ENCODE peak calls at places on chromosome 18, in six cellular contexts. One of them, this sample, is unnamed. For H3K4me1, the result is how much of the 10 kb centered on the place peaks cover.

GRCh38 chr18:3281456-3282400 is 19.8 kb downstream of the MYL12B start:
- DNase-seq in A673: peak
- DNase-seq in fibroblast of lung: peak
- DNase-seq in heart right ventricle: peak
- DNase-seq in spleen: no peak
- DNase-seq in breast epithelium: no peak
- DNase-seq in this sample: no peak

GRCh38 chr18:42706618-42707017 is 408.9 kb downstream of the RIT2 start:
- DNase-seq in heart right ventricle: no peak
- DNase-seq in spleen: peak
- DNase-seq in breast epithelium: peak
- DNase-seq in fibroblast of lung: no peak
- DNase-seq in A673: peak
- DNase-seq in this sample: no peak

GRCh38 chr18:54590945-54591344 is at the start of gene DYNAP:
- DNase-seq in spleen: no peak
- DNase-seq in fibroblast of lung: no peak
- DNase-seq in A673: no peak
- DNase-seq in breast epithelium: no peak
- DNase-seq in heart right ventricle: no peak
- DNase-seq in this sample: no peak

GRCh38 chr18:49678440-49678839 is 116.6 kb downstream of the LIPG start:
- DNase-seq in heart right ventricle: no peak
- DNase-seq in spleen: no peak
- DNase-seq in fibroblast of lung: no peak
- DNase-seq in A673: no peak
- DNase-seq in breast epithelium: peak
- DNase-seq in this sample: no peak

GRCh38 chr18:4318311-4318710 is 136.8 kb downstream of the DLGAP1 start:
- DNase-seq in spleen: no peak
- DNase-seq in A673: no peak
- DNase-seq in heart right ventricle: no peak
- DNase-seq in breast epithelium: no peak
- DNase-seq in fibroblast of lung: no peak
- DNase-seq in this sample: no peak

GRCh38 chr18:7927119-7927518 is 360.0 kb downstream of the PTPRM start:
- DNase-seq in breast epithelium: no peak
- DNase-seq in spleen: no peak
- DNase-seq in A673: no peak
- DNase-seq in heart right ventricle: no peak
- DNase-seq in fibroblast of lung: no peak
- DNase-seq in this sample: no peak

GRCh38 chr18:56200381-56200831 is 438.0 kb downstream of the TXNL1 start:
- DNase-seq in spleen: no peak
- DNase-seq in breast epithelium: no peak
- DNase-seq in A673: no peak
- DNase-seq in fibroblast of lung: peak
- DNase-seq in heart right ventricle: no peak
- DNase-seq in this sample: no peak

GRCh38 chr18:79533146-79533545 is 137.4 kb downstream of the NFATC1 start:
- DNase-seq in breast epithelium: no peak
- DNase-seq in A673: no peak
- DNase-seq in fibroblast of lung: no peak
- DNase-seq in spleen: no peak
- DNase-seq in heart right ventricle: no peak
- DNase-seq in this sample: peak

GRCh38 chr18:54222922-54223567 is 1.4 kb downstream of the MBD2 start:
- DNase-seq in breast epithelium: no peak
- DNase-seq in spleen: no peak
- DNase-seq in fibroblast of lung: no peak
- DNase-seq in heart right ventricle: no peak
- DNase-seq in A673: no peak
- DNase-seq in this sample: no peak

GRCh38 chr18:2917255-2918047 is 70.6 kb downstream of the EMILIN2 start:
- DNase-seq in fibroblast of lung: no peak
- DNase-seq in breast epithelium: no peak
- DNase-seq in spleen: no peak
- DNase-seq in heart right ventricle: no peak
- DNase-seq in A673: no peak
- DNase-seq in this sample: no peak

GRCh38 chr18:42417189-42417588 is 462.2 kb downstream of the PIK3C3 start:
- DNase-seq in heart right ventricle: no peak
- DNase-seq in breast epithelium: no peak
- DNase-seq in fibroblast of lung: no peak
- DNase-seq in A673: no peak
- DNase-seq in spleen: peak
- DNase-seq in this sample: no peak

GRCh38 chr18:33115917-33116316 is 324.6 kb downstream of the CCDC178 start:
- DNase-seq in heart right ventricle: no peak
- DNase-seq in A673: no peak
- DNase-seq in spleen: no peak
- DNase-seq in breast epithelium: no peak
- DNase-seq in fibroblast of lung: no peak
- DNase-seq in this sample: no peak

GRCh38 chr18:75489493-75490190 is 62.1 kb upstream of the SMIM21 start:
- DNase-seq in spleen: no peak
- DNase-seq in breast epithelium: no peak
- DNase-seq in fibroblast of lung: peak
- DNase-seq in heart right ventricle: no peak
- DNase-seq in A673: no peak
- DNase-seq in this sample: peak

GRCh38 chr18:50401888-50402287 is 27.0 kb downstream of the SKA1 start:
- DNase-seq in breast epithelium: no peak
- DNase-seq in A673: peak
- DNase-seq in spleen: no peak
- DNase-seq in heart right ventricle: peak
- DNase-seq in fibroblast of lung: peak
- DNase-seq in this sample: no peak

GRCh38 chr18:29849145-29849544 is 1193.4 kb downstream of the DSC3 start:
- DNase-seq in breast epithelium: no peak
- DNase-seq in fibroblast of lung: no peak
- DNase-seq in A673: no peak
- DNase-seq in heart right ventricle: no peak
- DNase-seq in spleen: no peak
- DNase-seq in this sample: no peak

GRCh38 chr18:3652380-3653262 is 202.6 kb downstream of the TGIF1 start:
- DNase-seq in heart right ventricle: peak
- DNase-seq in A673: peak
- DNase-seq in breast epithelium: peak
- DNase-seq in spleen: no peak
- DNase-seq in fibroblast of lung: peak
- DNase-seq in this sample: no peak

GRCh38 chr18:79630266-79631095 is 49.1 kb upstream of the CTDP1 start:
- DNase-seq in fibroblast of lung: no peak
- DNase-seq in breast epithelium: no peak
- DNase-seq in spleen: peak
- DNase-seq in heart right ventricle: peak
- DNase-seq in A673: no peak
- DNase-seq in this sample: peak

GRCh38 chr18:73136134-73136533 is 268.3 kb upstream of the NETO1 start:
- DNase-seq in breast epithelium: no peak
- DNase-seq in A673: peak
- DNase-seq in spleen: no peak
- DNase-seq in fibroblast of lung: no peak
- DNase-seq in heart right ventricle: no peak
- DNase-seq in this sample: no peak

GRCh38 chr18:45324489-45325111 is 290.7 kb upstream of the SLC14A2 start:
- DNase-seq in breast epithelium: peak
- DNase-seq in A673: peak
- DNase-seq in fibroblast of lung: peak
- DNase-seq in heart right ventricle: no peak
- DNase-seq in spleen: no peak
- DNase-seq in this sample: peak

GRCh38 chr18:45887585-45887984 is 62.1 kb downstream of the SIGLEC15 start:
- DNase-seq in heart right ventricle: no peak
- DNase-seq in fibroblast of lung: no peak
- DNase-seq in spleen: no peak
- DNase-seq in A673: no peak
- DNase-seq in breast epithelium: no peak
- DNase-seq in this sample: no peak

GRCh38 chr18:8177330-8178016 is 431.8 kb upstream of the RAB12 start:
- DNase-seq in fibroblast of lung: peak
- DNase-seq in spleen: no peak
- DNase-seq in heart right ventricle: peak
- DNase-seq in A673: no peak
- DNase-seq in breast epithelium: no peak
- DNase-seq in this sample: no peak

GRCh38 chr18:2400701-2401191 is 170.6 kb downstream of the METTL4 start:
- DNase-seq in heart right ventricle: no peak
- DNase-seq in spleen: no peak
- DNase-seq in breast epithelium: no peak
- DNase-seq in fibroblast of lung: no peak
- DNase-seq in A673: no peak
- DNase-seq in this sample: no peak

DNA sequence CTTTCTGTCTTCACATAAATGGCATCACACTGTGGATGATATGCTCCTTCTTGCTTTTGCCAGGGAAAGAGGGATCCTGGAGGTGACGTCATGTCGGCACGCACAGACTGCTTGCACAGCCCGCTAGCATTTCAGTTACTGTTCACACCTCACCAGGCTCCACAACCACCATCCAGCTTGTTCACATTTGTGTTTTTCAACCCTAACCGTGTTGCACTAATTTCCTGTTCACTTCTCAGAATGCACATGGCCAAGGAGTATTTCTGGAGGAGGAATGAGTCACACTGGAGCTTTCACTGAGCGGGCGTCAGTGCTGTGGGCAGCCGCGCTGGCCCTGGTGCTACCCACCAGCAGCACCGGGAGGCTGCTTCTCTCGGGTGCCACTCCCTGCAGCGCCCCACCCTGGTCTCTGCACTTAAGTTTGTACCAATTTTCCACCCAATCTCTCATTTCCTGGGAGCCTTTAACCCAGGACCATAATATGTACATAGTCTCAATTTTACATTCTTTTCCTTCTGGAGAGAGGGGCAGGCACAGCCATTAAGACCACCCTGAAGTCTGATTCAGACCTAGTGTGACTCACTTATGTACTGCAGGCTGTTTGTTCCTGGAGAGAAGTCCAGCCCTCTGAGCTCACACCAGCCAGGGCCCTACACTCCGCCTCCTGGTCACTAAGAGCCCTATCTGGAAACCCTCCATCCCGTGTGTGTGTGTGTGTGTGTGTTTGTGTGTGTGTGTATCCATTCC is 65.1 kb downstream of the MBP start:
- DNase-seq in A673: peak
- DNase-seq in fibroblast of lung: peak
- DNase-seq in heart right ventricle: peak
- DNase-seq in breast epithelium: no peak
- DNase-seq in spleen: peak
- DNase-seq in this sample: peak
- H3K4me1 ChIP-seq in A673: under half
- H3K4me1 ChIP-seq in fibroblast of lung: under half
- H3K4me1 ChIP-seq in heart right ventricle: half or more
- H3K4me1 ChIP-seq in breast epithelium: under half
- H3K4me1 ChIP-seq in spleen: half or more
- H3K4me1 ChIP-seq in this sample: under half

GRCh38 chr18:76821356-76821874 is 942 bp upstream of the ZNF236 start:
- DNase-seq in breast epithelium: no peak
- DNase-seq in fibroblast of lung: no peak
- DNase-seq in spleen: no peak
- DNase-seq in A673: no peak
- DNase-seq in heart right ventricle: no peak
- DNase-seq in this sample: no peak
- TF ChIP-seq CTCF in breast epithelium: no peak
- TF ChIP-seq CTCF in fibroblast of lung: no peak
- TF ChIP-seq CTCF in spleen: no peak
- TF ChIP-seq CTCF in A673: no peak
- TF ChIP-seq CTCF in heart right ventricle: no peak
- TF ChIP-seq CTCF in this sample: no peak

GRCh38 chr18:58225101-58225500 is 181.1 kb downstream of the NEDD4L start:
- DNase-seq in breast epithelium: no peak
- DNase-seq in fibroblast of lung: no peak
- DNase-seq in spleen: no peak
- DNase-seq in heart right ventricle: no peak
- DNase-seq in A673: no peak
- DNase-seq in this sample: no peak

GRCh38 chr18:58224425-58224750 is 180.4 kb downstream of the NEDD4L start:
- DNase-seq in breast epithelium: no peak
- DNase-seq in spleen: no peak
- DNase-seq in heart right ventricle: no peak
- DNase-seq in A673: no peak
- DNase-seq in fibroblast of lung: no peak
- DNase-seq in this sample: no peak

GRCh38 chr18:58227361-58227930 is 183.4 kb downstream of the NEDD4L start:
- DNase-seq in fibroblast of lung: no peak
- DNase-seq in heart right ventricle: no peak
- DNase-seq in spleen: no peak
- DNase-seq in breast epithelium: no peak
- DNase-seq in A673: no peak
- DNase-seq in this sample: no peak

GRCh38 chr18:58228176-58228575 is 184.2 kb downstream of the NEDD4L start:
- DNase-seq in spleen: no peak
- DNase-seq in fibroblast of lung: no peak
- DNase-seq in breast epithelium: no peak
- DNase-seq in A673: no peak
- DNase-seq in heart right ventricle: no peak
- DNase-seq in this sample: no peak

DNA sequence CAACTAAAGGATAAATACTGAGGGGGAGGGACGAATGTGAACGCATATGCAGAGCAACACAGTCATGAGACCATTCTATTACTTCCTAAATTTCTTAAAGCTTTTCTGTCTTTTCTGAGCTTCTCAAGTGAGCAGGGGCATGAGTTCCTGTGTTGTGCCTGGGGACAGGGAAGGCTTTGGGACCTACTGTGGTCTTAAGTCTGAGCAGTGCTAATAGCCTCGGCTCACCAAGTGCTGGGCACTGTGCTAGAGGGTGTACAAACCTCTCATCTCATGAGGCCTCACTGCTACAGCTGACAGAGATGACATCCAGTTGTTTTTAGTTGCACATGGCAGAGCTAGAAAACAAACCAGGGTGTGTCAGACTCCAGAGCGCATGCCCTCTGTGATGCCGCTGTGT is 182.4 kb downstream of the NEDD4L start:
- DNase-seq in heart right ventricle: no peak
- DNase-seq in spleen: no peak
- DNase-seq in breast epithelium: no peak
- DNase-seq in fibroblast of lung: no peak
- DNase-seq in A673: no peak
- DNase-seq in this sample: no peak
- H3K4me1 ChIP-seq in heart right ventricle: under half
- H3K4me1 ChIP-seq in spleen: under half
- H3K4me1 ChIP-seq in breast epithelium: under half
- H3K4me1 ChIP-seq in fibroblast of lung: under half
- H3K4me1 ChIP-seq in A673: under half
- H3K4me1 ChIP-seq in this sample: under half

DNA sequence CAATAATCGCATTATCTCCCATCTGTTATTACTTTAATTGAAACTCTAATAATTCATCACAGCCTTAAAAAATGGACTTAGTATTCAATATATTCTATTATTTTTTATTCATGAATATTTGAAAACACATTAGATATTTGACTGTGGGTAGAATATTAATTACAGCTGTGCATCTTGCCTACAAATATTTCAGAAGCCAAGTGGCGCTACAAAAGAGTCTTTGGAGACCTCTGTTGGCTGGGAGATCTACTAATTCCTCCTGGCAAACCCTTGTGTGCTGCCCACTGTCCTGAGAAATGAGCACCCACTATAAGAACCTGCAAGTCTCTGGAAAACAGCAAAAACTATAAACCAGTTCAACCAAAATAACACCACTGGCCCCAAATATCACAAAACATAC is 54.5 kb downstream of the PRELID3A start:
- DNase-seq in heart right ventricle: no peak
- DNase-seq in A673: no peak
- DNase-seq in breast epithelium: no peak
- DNase-seq in fibroblast of lung: no peak
- DNase-seq in spleen: no peak
- DNase-seq in this sample: no peak
- TF ChIP-seq CTCF in heart right ventricle: no peak
- TF ChIP-seq CTCF in A673: no peak
- TF ChIP-seq CTCF in breast epithelium: no peak
- TF ChIP-seq CTCF in fibroblast of lung: no peak
- TF ChIP-seq CTCF in spleen: no peak
- TF ChIP-seq CTCF in this sample: no peak